ENCODE peak calls at places on chromosomes 3 and 15, in seven cellular contexts. One of them, this sample, is unnamed.
A peak's percentile ranks its signal among the peaks of the same experiment; 100 is the strongest.

GRCh38 chr3:16290827-16291196 is 25.8 kb downstream of the OXNAD1 start:
- DNase-seq in neuronal stem cell: no peak
- DNase-seq in activated naive CD4-positive, alpha-beta T cell treated with anti-CD3 and anti-CD28 coated beads, Interleukin-2, amount 10 ng/mL, durations not matched to agents 7 days and 5 days: no peak
- DNase-seq in NCI-H1436: no peak
- DNase-seq in NCI-H748 treated with DMSO at 0.1 percent for 48 hours: no peak
- DNase-seq in astrocyte of the cerebellum: no peak
- DNase-seq in astrocyte of the spinal cord: peak; percentile 53
- DNase-seq in this sample: no peak

GRCh38 chr3:44111482-44111881 is 130.2 kb upstream of the TOPAZ1 start:
- DNase-seq in neuronal stem cell: no peak
- DNase-seq in NCI-H748 treated with DMSO at 0.1 percent for 48 hours: no peak
- DNase-seq in astrocyte of the cerebellum: no peak
- DNase-seq in NCI-H1436: no peak
- DNase-seq in astrocyte of the spinal cord: no peak
- DNase-seq in activated naive CD4-positive, alpha-beta T cell treated with anti-CD3 and anti-CD28 coated beads, Interleukin-2, amount 10 ng/mL, durations not matched to agents 7 days and 5 days: no peak
- DNase-seq in this sample: no peak

GRCh38 chr15:71219646-71220045 is 104.4 kb downstream of the THSD4 start:
- DNase-seq in activated naive CD4-positive, alpha-beta T cell treated with anti-CD3 and anti-CD28 coated beads, Interleukin-2, amount 10 ng/mL, durations not matched to agents 7 days and 5 days: no peak
- DNase-seq in astrocyte of the spinal cord: peak; percentile 35
- DNase-seq in neuronal stem cell: no peak
- DNase-seq in NCI-H1436: no peak
- DNase-seq in astrocyte of the cerebellum: no peak
- DNase-seq in NCI-H748 treated with DMSO at 0.1 percent for 48 hours: no peak
- DNase-seq in this sample: no peak

GRCh38 chr15:56959318-56959648 is 40.8 kb downstream of the TCF12 start:
- DNase-seq in neuronal stem cell: no peak
- DNase-seq in NCI-H748 treated with DMSO at 0.1 percent for 48 hours: no peak
- DNase-seq in NCI-H1436: no peak
- DNase-seq in astrocyte of the cerebellum: no peak
- DNase-seq in activated naive CD4-positive, alpha-beta T cell treated with anti-CD3 and anti-CD28 coated beads, Interleukin-2, amount 10 ng/mL, durations not matched to agents 7 days and 5 days: no peak
- DNase-seq in astrocyte of the spinal cord: no peak
- DNase-seq in this sample: no peak

GRCh38 chr3:129984124-129984523 is 9.6 kb downstream of the TRH start:
- DNase-seq in astrocyte of the spinal cord: no peak
- DNase-seq in neuronal stem cell: no peak
- DNase-seq in NCI-H748 treated with DMSO at 0.1 percent for 48 hours: no peak
- DNase-seq in astrocyte of the cerebellum: no peak
- DNase-seq in activated naive CD4-positive, alpha-beta T cell treated with anti-CD3 and anti-CD28 coated beads, Interleukin-2, amount 10 ng/mL, durations not matched to agents 7 days and 5 days: no peak
- DNase-seq in NCI-H1436: no peak
- DNase-seq in this sample: no peak

GRCh38 chr3:182094321-182094720 is 382.6 kb downstream of the SOX2 start:
- DNase-seq in NCI-H748 treated with DMSO at 0.1 percent for 48 hours: no peak
- DNase-seq in NCI-H1436: no peak
- DNase-seq in astrocyte of the spinal cord: no peak
- DNase-seq in neuronal stem cell: no peak
- DNase-seq in astrocyte of the cerebellum: no peak
- DNase-seq in activated naive CD4-positive, alpha-beta T cell treated with anti-CD3 and anti-CD28 coated beads, Interleukin-2, amount 10 ng/mL, durations not matched to agents 7 days and 5 days: no peak
- DNase-seq in this sample: no peak

GRCh38 chr3:143507735-143508580 is 340.3 kb downstream of the SLC9A9 start:
- DNase-seq in NCI-H748 treated with DMSO at 0.1 percent for 48 hours: no peak
- DNase-seq in astrocyte of the spinal cord: peak; percentile 84
- DNase-seq in NCI-H1436: no peak
- DNase-seq in neuronal stem cell: no peak
- DNase-seq in activated naive CD4-positive, alpha-beta T cell treated with anti-CD3 and anti-CD28 coated beads, Interleukin-2, amount 10 ng/mL, durations not matched to agents 7 days and 5 days: no peak
- DNase-seq in astrocyte of the cerebellum: peak; percentile 19
- DNase-seq in this sample: no peak

GRCh38 chr15:89421219-89421618 is 75.2 kb downstream of the RHCG start:
- DNase-seq in astrocyte of the spinal cord: no peak
- DNase-seq in NCI-H1436: no peak
- DNase-seq in activated naive CD4-positive, alpha-beta T cell treated with anti-CD3 and anti-CD28 coated beads, Interleukin-2, amount 10 ng/mL, durations not matched to agents 7 days and 5 days: no peak
- DNase-seq in astrocyte of the cerebellum: no peak
- DNase-seq in NCI-H748 treated with DMSO at 0.1 percent for 48 hours: no peak
- DNase-seq in neuronal stem cell: no peak
- DNase-seq in this sample: no peak

GRCh38 chr3:8458235-8458634 is 43.4 kb upstream of the LMCD1 start:
- DNase-seq in astrocyte of the cerebellum: no peak
- DNase-seq in neuronal stem cell: no peak
- DNase-seq in NCI-H1436: no peak
- DNase-seq in NCI-H748 treated with DMSO at 0.1 percent for 48 hours: no peak
- DNase-seq in activated naive CD4-positive, alpha-beta T cell treated with anti-CD3 and anti-CD28 coated beads, Interleukin-2, amount 10 ng/mL, durations not matched to agents 7 days and 5 days: no peak
- DNase-seq in astrocyte of the spinal cord: no peak
- DNase-seq in this sample: no peak

GRCh38 chr3:105253225-105253624 is 113.5 kb upstream of the ALCAM start:
- DNase-seq in NCI-H748 treated with DMSO at 0.1 percent for 48 hours: peak; percentile 62
- DNase-seq in NCI-H1436: peak; percentile 49
- DNase-seq in activated naive CD4-positive, alpha-beta T cell treated with anti-CD3 and anti-CD28 coated beads, Interleukin-2, amount 10 ng/mL, durations not matched to agents 7 days and 5 days: no peak
- DNase-seq in astrocyte of the spinal cord: peak; percentile 50
- DNase-seq in astrocyte of the cerebellum: peak; percentile 48
- DNase-seq in neuronal stem cell: peak; percentile 40
- DNase-seq in this sample: peak; percentile 94

GRCh38 chr3:180018588-180018987 is 18.1 kb downstream of the PEX5L start:
- DNase-seq in astrocyte of the cerebellum: no peak
- DNase-seq in neuronal stem cell: no peak
- DNase-seq in astrocyte of the spinal cord: no peak
- DNase-seq in activated naive CD4-positive, alpha-beta T cell treated with anti-CD3 and anti-CD28 coated beads, Interleukin-2, amount 10 ng/mL, durations not matched to agents 7 days and 5 days: no peak
- DNase-seq in NCI-H1436: no peak
- DNase-seq in NCI-H748 treated with DMSO at 0.1 percent for 48 hours: no peak
- DNase-seq in this sample: no peak

GRCh38 chr15:92226020-92226612 is 167.6 kb upstream of the ST8SIA2 start:
- DNase-seq in astrocyte of the cerebellum: no peak
- DNase-seq in neuronal stem cell: no peak
- DNase-seq in NCI-H1436: no peak
- DNase-seq in astrocyte of the spinal cord: no peak
- DNase-seq in NCI-H748 treated with DMSO at 0.1 percent for 48 hours: no peak
- DNase-seq in activated naive CD4-positive, alpha-beta T cell treated with anti-CD3 and anti-CD28 coated beads, Interleukin-2, amount 10 ng/mL, durations not matched to agents 7 days and 5 days: no peak
- DNase-seq in this sample: no peak

GRCh38 chr3:153339065-153339464 is 177.0 kb downstream of the RAP2B start:
- DNase-seq in activated naive CD4-positive, alpha-beta T cell treated with anti-CD3 and anti-CD28 coated beads, Interleukin-2, amount 10 ng/mL, durations not matched to agents 7 days and 5 days: no peak
- DNase-seq in NCI-H1436: no peak
- DNase-seq in neuronal stem cell: no peak
- DNase-seq in astrocyte of the spinal cord: no peak
- DNase-seq in NCI-H748 treated with DMSO at 0.1 percent for 48 hours: no peak
- DNase-seq in astrocyte of the cerebellum: no peak
- DNase-seq in this sample: no peak

GRCh38 chr3:31275038-31275562 is 257.6 kb upstream of the STT3B start:
- DNase-seq in astrocyte of the cerebellum: peak; percentile 56
- DNase-seq in astrocyte of the spinal cord: peak; percentile 72
- DNase-seq in activated naive CD4-positive, alpha-beta T cell treated with anti-CD3 and anti-CD28 coated beads, Interleukin-2, amount 10 ng/mL, durations not matched to agents 7 days and 5 days: no peak
- DNase-seq in NCI-H748 treated with DMSO at 0.1 percent for 48 hours: no peak
- DNase-seq in NCI-H1436: no peak
- DNase-seq in neuronal stem cell: no peak
- DNase-seq in this sample: no peak

GRCh38 chr15:65653341-65653740 is 31.6 kb downstream of the SLC24A1 start:
- DNase-seq in NCI-H748 treated with DMSO at 0.1 percent for 48 hours: no peak
- DNase-seq in activated naive CD4-positive, alpha-beta T cell treated with anti-CD3 and anti-CD28 coated beads, Interleukin-2, amount 10 ng/mL, durations not matched to agents 7 days and 5 days: no peak
- DNase-seq in astrocyte of the cerebellum: no peak
- DNase-seq in neuronal stem cell: no peak
- DNase-seq in NCI-H1436: no peak
- DNase-seq in astrocyte of the spinal cord: peak; percentile 31
- DNase-seq in this sample: no peak

GRCh38 chr3:138113309-138113708 is 2.1 kb downstream of the DZIP1L start:
- DNase-seq in NCI-H748 treated with DMSO at 0.1 percent for 48 hours: peak; percentile 18
- DNase-seq in activated naive CD4-positive, alpha-beta T cell treated with anti-CD3 and anti-CD28 coated beads, Interleukin-2, amount 10 ng/mL, durations not matched to agents 7 days and 5 days: no peak
- DNase-seq in neuronal stem cell: no peak
- DNase-seq in NCI-H1436: no peak
- DNase-seq in astrocyte of the cerebellum: no peak
- DNase-seq in astrocyte of the spinal cord: peak; percentile 19
- DNase-seq in this sample: peak; percentile 41

GRCh38 chr3:187274977-187275338 is 16.6 kb downstream of the MASP1 start:
- DNase-seq in astrocyte of the spinal cord: no peak
- DNase-seq in NCI-H1436: no peak
- DNase-seq in astrocyte of the cerebellum: no peak
- DNase-seq in NCI-H748 treated with DMSO at 0.1 percent for 48 hours: no peak
- DNase-seq in neuronal stem cell: peak; percentile 56
- DNase-seq in activated naive CD4-positive, alpha-beta T cell treated with anti-CD3 and anti-CD28 coated beads, Interleukin-2, amount 10 ng/mL, durations not matched to agents 7 days and 5 days: no peak
- DNase-seq in this sample: no peak

GRCh38 chr15:91032919-91033803 is 10.8 kb upstream of the VPS33B start:
- DNase-seq in NCI-H748 treated with DMSO at 0.1 percent for 48 hours: peak; percentile 26
- DNase-seq in astrocyte of the cerebellum: no peak
- DNase-seq in astrocyte of the spinal cord: no peak
- DNase-seq in neuronal stem cell: peak; percentile 30
- DNase-seq in NCI-H1436: peak; percentile 61
- DNase-seq in activated naive CD4-positive, alpha-beta T cell treated with anti-CD3 and anti-CD28 coated beads, Interleukin-2, amount 10 ng/mL, durations not matched to agents 7 days and 5 days: peak; percentile 79
- DNase-seq in this sample: peak; percentile 57

GRCh38 chr15:99580061-99580460 is 14.3 kb downstream of the MEF2A start:
- DNase-seq in activated naive CD4-positive, alpha-beta T cell treated with anti-CD3 and anti-CD28 coated beads, Interleukin-2, amount 10 ng/mL, durations not matched to agents 7 days and 5 days: no peak
- DNase-seq in NCI-H748 treated with DMSO at 0.1 percent for 48 hours: no peak
- DNase-seq in astrocyte of the spinal cord: no peak
- DNase-seq in neuronal stem cell: no peak
- DNase-seq in NCI-H1436: no peak
- DNase-seq in astrocyte of the cerebellum: no peak
- DNase-seq in this sample: no peak

GRCh38 chr3:25620508-25620907 is 44.2 kb downstream of the TOP2B start:
- DNase-seq in NCI-H748 treated with DMSO at 0.1 percent for 48 hours: no peak
- DNase-seq in activated naive CD4-positive, alpha-beta T cell treated with anti-CD3 and anti-CD28 coated beads, Interleukin-2, amount 10 ng/mL, durations not matched to agents 7 days and 5 days: no peak
- DNase-seq in astrocyte of the cerebellum: no peak
- DNase-seq in NCI-H1436: no peak
- DNase-seq in astrocyte of the spinal cord: no peak
- DNase-seq in neuronal stem cell: no peak
- DNase-seq in this sample: no peak

GRCh38 chr3:11035757-11036505 is 43.4 kb downstream of the SLC6A1 start:
- DNase-seq in NCI-H748 treated with DMSO at 0.1 percent for 48 hours: no peak
- DNase-seq in neuronal stem cell: no peak
- DNase-seq in astrocyte of the spinal cord: no peak
- DNase-seq in NCI-H1436: no peak
- DNase-seq in astrocyte of the cerebellum: no peak
- DNase-seq in activated naive CD4-positive, alpha-beta T cell treated with anti-CD3 and anti-CD28 coated beads, Interleukin-2, amount 10 ng/mL, durations not matched to agents 7 days and 5 days: no peak
- DNase-seq in this sample: no peak

GRCh38 chr3:43223670-43224364 is 62.5 kb upstream of the SNRK start:
- DNase-seq in neuronal stem cell: no peak
- DNase-seq in NCI-H1436: no peak
- DNase-seq in astrocyte of the spinal cord: peak; percentile 26
- DNase-seq in astrocyte of the cerebellum: no peak
- DNase-seq in activated naive CD4-positive, alpha-beta T cell treated with anti-CD3 and anti-CD28 coated beads, Interleukin-2, amount 10 ng/mL, durations not matched to agents 7 days and 5 days: no peak
- DNase-seq in NCI-H748 treated with DMSO at 0.1 percent for 48 hours: no peak
- DNase-seq in this sample: no peak

GRCh38 chr15:85749261-85750151 is 45.2 kb downstream of the KLHL25 start:
- DNase-seq in astrocyte of the spinal cord: no peak
- DNase-seq in neuronal stem cell: no peak
- DNase-seq in NCI-H1436: no peak
- DNase-seq in NCI-H748 treated with DMSO at 0.1 percent for 48 hours: no peak
- DNase-seq in activated naive CD4-positive, alpha-beta T cell treated with anti-CD3 and anti-CD28 coated beads, Interleukin-2, amount 10 ng/mL, durations not matched to agents 7 days and 5 days: no peak
- DNase-seq in astrocyte of the cerebellum: no peak
- DNase-seq in this sample: no peak

GRCh38 chr3:175002732-175003143 is 143.6 kb downstream of the NAALADL2 start:
- DNase-seq in astrocyte of the spinal cord: peak; percentile 83
- DNase-seq in astrocyte of the cerebellum: no peak
- DNase-seq in NCI-H748 treated with DMSO at 0.1 percent for 48 hours: no peak
- DNase-seq in neuronal stem cell: no peak
- DNase-seq in activated naive CD4-positive, alpha-beta T cell treated with anti-CD3 and anti-CD28 coated beads, Interleukin-2, amount 10 ng/mL, durations not matched to agents 7 days and 5 days: no peak
- DNase-seq in NCI-H1436: no peak
- DNase-seq in this sample: no peak

GRCh38 chr3:76028816-76029215 is 243.5 kb upstream of the ZNF717 start:
- DNase-seq in NCI-H1436: no peak
- DNase-seq in astrocyte of the spinal cord: no peak
- DNase-seq in NCI-H748 treated with DMSO at 0.1 percent for 48 hours: no peak
- DNase-seq in activated naive CD4-positive, alpha-beta T cell treated with anti-CD3 and anti-CD28 coated beads, Interleukin-2, amount 10 ng/mL, durations not matched to agents 7 days and 5 days: no peak
- DNase-seq in neuronal stem cell: no peak
- DNase-seq in astrocyte of the cerebellum: peak; percentile 38
- DNase-seq in this sample: no peak

GRCh38 chr15:63194291-63194681 is 4.9 kb downstream of the RAB8B start:
- DNase-seq in NCI-H1436: no peak
- DNase-seq in astrocyte of the spinal cord: no peak
- DNase-seq in neuronal stem cell: no peak
- DNase-seq in astrocyte of the cerebellum: no peak
- DNase-seq in activated naive CD4-positive, alpha-beta T cell treated with anti-CD3 and anti-CD28 coated beads, Interleukin-2, amount 10 ng/mL, durations not matched to agents 7 days and 5 days: no peak
- DNase-seq in NCI-H748 treated with DMSO at 0.1 percent for 48 hours: no peak
- DNase-seq in this sample: no peak

GRCh38 chr3:101381809-101382208 is 61.4 kb upstream of the IMPG2 start:
- DNase-seq in astrocyte of the cerebellum: peak; percentile 26
- DNase-seq in astrocyte of the spinal cord: peak; percentile 55
- DNase-seq in NCI-H1436: peak; percentile 49
- DNase-seq in NCI-H748 treated with DMSO at 0.1 percent for 48 hours: peak; percentile 28
- DNase-seq in neuronal stem cell: peak; percentile 6
- DNase-seq in activated naive CD4-positive, alpha-beta T cell treated with anti-CD3 and anti-CD28 coated beads, Interleukin-2, amount 10 ng/mL, durations not matched to agents 7 days and 5 days: no peak
- DNase-seq in this sample: peak; percentile 52

GRCh38 chr15:77904436-77904821 is 173.1 kb downstream of the TBC1D2B start:
- DNase-seq in activated naive CD4-positive, alpha-beta T cell treated with anti-CD3 and anti-CD28 coated beads, Interleukin-2, amount 10 ng/mL, durations not matched to agents 7 days and 5 days: no peak
- DNase-seq in NCI-H748 treated with DMSO at 0.1 percent for 48 hours: no peak
- DNase-seq in NCI-H1436: no peak
- DNase-seq in neuronal stem cell: no peak
- DNase-seq in astrocyte of the spinal cord: no peak
- DNase-seq in astrocyte of the cerebellum: no peak
- DNase-seq in this sample: no peak

GRCh38 chr15:41914406-41914805 is 20.6 kb upstream of the SPTBN5 start:
- DNase-seq in activated naive CD4-positive, alpha-beta T cell treated with anti-CD3 and anti-CD28 coated beads, Interleukin-2, amount 10 ng/mL, durations not matched to agents 7 days and 5 days: no peak
- DNase-seq in astrocyte of the cerebellum: no peak
- DNase-seq in neuronal stem cell: no peak
- DNase-seq in NCI-H1436: no peak
- DNase-seq in astrocyte of the spinal cord: no peak
- DNase-seq in NCI-H748 treated with DMSO at 0.1 percent for 48 hours: no peak
- DNase-seq in this sample: no peak

GRCh38 chr3:125957674-125958510 is 11.1 kb upstream of the ROPN1B start:
- DNase-seq in astrocyte of the cerebellum: no peak
- DNase-seq in astrocyte of the spinal cord: no peak
- DNase-seq in activated naive CD4-positive, alpha-beta T cell treated with anti-CD3 and anti-CD28 coated beads, Interleukin-2, amount 10 ng/mL, durations not matched to agents 7 days and 5 days: no peak
- DNase-seq in NCI-H748 treated with DMSO at 0.1 percent for 48 hours: no peak
- DNase-seq in neuronal stem cell: no peak
- DNase-seq in NCI-H1436: no peak
- DNase-seq in this sample: no peak

GRCh38 chr3:69558912-69559311 is 173.0 kb upstream of the FRMD4B start:
- DNase-seq in NCI-H748 treated with DMSO at 0.1 percent for 48 hours: no peak
- DNase-seq in NCI-H1436: no peak
- DNase-seq in activated naive CD4-positive, alpha-beta T cell treated with anti-CD3 and anti-CD28 coated beads, Interleukin-2, amount 10 ng/mL, durations not matched to agents 7 days and 5 days: no peak
- DNase-seq in neuronal stem cell: no peak
- DNase-seq in astrocyte of the spinal cord: peak; percentile 21
- DNase-seq in astrocyte of the cerebellum: no peak
- DNase-seq in this sample: no peak

GRCh38 chr3:172171396-172172075 is 132.2 kb downstream of the FNDC3B start:
- DNase-seq in NCI-H1436: no peak
- DNase-seq in neuronal stem cell: no peak
- DNase-seq in activated naive CD4-positive, alpha-beta T cell treated with anti-CD3 and anti-CD28 coated beads, Interleukin-2, amount 10 ng/mL, durations not matched to agents 7 days and 5 days: no peak
- DNase-seq in NCI-H748 treated with DMSO at 0.1 percent for 48 hours: no peak
- DNase-seq in astrocyte of the cerebellum: no peak
- DNase-seq in astrocyte of the spinal cord: no peak
- DNase-seq in this sample: no peak

GRCh38 chr3:176293277-176293676 is 904.0 kb downstream of the TBL1XR1 start:
- DNase-seq in activated naive CD4-positive, alpha-beta T cell treated with anti-CD3 and anti-CD28 coated beads, Interleukin-2, amount 10 ng/mL, durations not matched to agents 7 days and 5 days: no peak
- DNase-seq in astrocyte of the cerebellum: no peak
- DNase-seq in NCI-H1436: no peak
- DNase-seq in NCI-H748 treated with DMSO at 0.1 percent for 48 hours: no peak
- DNase-seq in astrocyte of the spinal cord: no peak
- DNase-seq in neuronal stem cell: no peak
- DNase-seq in this sample: no peak

GRCh38 chr3:186318135-186318534 is 43.9 kb downstream of the DGKG start:
- DNase-seq in astrocyte of the cerebellum: no peak
- DNase-seq in neuronal stem cell: no peak
- DNase-seq in NCI-H748 treated with DMSO at 0.1 percent for 48 hours: no peak
- DNase-seq in activated naive CD4-positive, alpha-beta T cell treated with anti-CD3 and anti-CD28 coated beads, Interleukin-2, amount 10 ng/mL, durations not matched to agents 7 days and 5 days: no peak
- DNase-seq in NCI-H1436: no peak
- DNase-seq in astrocyte of the spinal cord: no peak
- DNase-seq in this sample: no peak

GRCh38 chr15:64895285-64896065 is 16.2 kb upstream of the ANKDD1A start:
- DNase-seq in NCI-H1436: no peak
- DNase-seq in astrocyte of the spinal cord: peak; percentile 26
- DNase-seq in astrocyte of the cerebellum: no peak
- DNase-seq in NCI-H748 treated with DMSO at 0.1 percent for 48 hours: no peak
- DNase-seq in neuronal stem cell: no peak
- DNase-seq in activated naive CD4-positive, alpha-beta T cell treated with anti-CD3 and anti-CD28 coated beads, Interleukin-2, amount 10 ng/mL, durations not matched to agents 7 days and 5 days: peak; percentile 70
- DNase-seq in this sample: no peak